ENCODE peak calls at places on chromosomes 2 and 18, in eight cellular contexts. U is NB4; Y is HT-29; M is activated naive CD4-positive, alpha-beta T cell treated with anti-CD3 and anti-CD28 coated beads, Interleukin-2, amount 50 U/mL, for 16 hours; D is HT1080; O is spleen; S is GM23248; T is right cardiac atrium. K is an unnamed sample.

GRCh38 chr2:73776869-73777519 is 2.9 kb downstream of the DUSP11 start:
- DNase-seq in U (no peak), Y (no peak), M (no peak), D (peak; percentile 40), O (no peak), S (peak; percentile 62), T (no peak), K (no peak)

GRCh38 chr18:70288851-70289328 is at the start of gene SOCS6:
- DNase-seq in U (peak; percentile 83), Y (peak; percentile 51), M (no peak), D (peak; percentile 54), O (peak; percentile 86), S (peak; percentile 79), T (peak; percentile 73), K (peak; percentile 89)

GRCh38 chr2:242056026-242056425 is 186.5 kb downstream of the RTP5 start:
- DNase-seq in U (no peak), Y (no peak), M (no peak), D (no peak), O (peak; percentile 29), S (no peak), T (no peak), K (no peak)

GRCh38 chr2:195486987-195487644 is 169.9 kb upstream of the SLC39A10 start:
- DNase-seq in U (peak; percentile 98), Y (peak; percentile 53), M (no peak), D (peak; percentile 87), O (no peak), S (peak; percentile 68), T (no peak), K (no peak)

GRCh38 chr2:42775812-42776211 is 11.9 kb upstream of the OXER1 start:
- DNase-seq in U (no peak), Y (no peak), M (no peak), D (no peak), O (no peak), S (no peak), T (no peak), K (no peak)

GRCh38 chr2:172128484-172128883 is 25.8 kb upstream of the DLX2 start:
- DNase-seq in U (no peak), Y (no peak), M (no peak), D (no peak), O (no peak), S (no peak), T (no peak), K (no peak)

GRCh38 chr2:239865059-239865639 is 160.0 kb downstream of the NDUFA10 start:
- DNase-seq in U (no peak), Y (no peak), M (no peak), D (no peak), O (no peak), S (no peak), T (no peak), K (no peak)

GRCh38 chr2:27370816-27371620 is 602 bp downstream of the SNX17 start:
- DNase-seq in U (peak; percentile 95), Y (peak; percentile 56), M (peak; percentile 35), D (peak; percentile 39), O (no peak), S (peak; percentile 68), T (no peak), K (peak; percentile 59)

GRCh38 chr2:167335627-167336026 is 447.3 kb downstream of the XIRP2 start:
- DNase-seq in U (no peak), Y (no peak), M (no peak), D (peak; percentile 87), O (no peak), S (no peak), T (no peak), K (no peak)

GRCh38 chr2:174337337-174338154 is 2.8 kb downstream of the SP9 start:
- DNase-seq in U (peak; percentile 74), Y (no peak), M (peak; percentile 36), D (no peak), O (peak; percentile 79), S (no peak), T (no peak), K (peak; percentile 70)

GRCh38 chr2:165633431-165633830 is 160.6 kb downstream of the GALNT3 start:
- DNase-seq in U (no peak), Y (no peak), M (no peak), D (no peak), O (no peak), S (no peak), T (no peak), K (no peak)

GRCh38 chr18:49243391-49243790 is 217.1 kb downstream of the DYM start:
- DNase-seq in U (no peak), Y (no peak), M (no peak), D (peak; percentile 17), O (no peak), S (peak; percentile 18), T (no peak), K (no peak)

GRCh38 chr18:39799010-39799409 is 2156.0 kb upstream of the PIK3C3 start:
- DNase-seq in U (no peak), Y (peak; percentile 29), M (no peak), D (peak; percentile 20), O (no peak), S (peak; percentile 53), T (no peak), K (peak; percentile 61)

GRCh38 chr2:136916131-136916530 is 150.8 kb downstream of the THSD7B start:
- DNase-seq in U (no peak), Y (no peak), M (no peak), D (no peak), O (no peak), S (no peak), T (no peak), K (no peak)

GRCh38 chr2:117562654-117563053 is 251.8 kb upstream of the DDX18 start:
- DNase-seq in U (no peak), Y (no peak), M (no peak), D (no peak), O (no peak), S (no peak), T (no peak), K (no peak)

GRCh38 chr2:237859533-237860272 is at the start of gene RAMP1:
- DNase-seq in U (no peak), Y (no peak), M (no peak), D (no peak), O (peak; percentile 71), S (peak; percentile 66), T (no peak), K (peak; percentile 82)

GRCh38 chr2:212005077-212005671 is 533.4 kb downstream of the ERBB4 start:
- DNase-seq in U (peak; percentile 45), Y (peak; percentile 63), M (no peak), D (peak; percentile 46), O (no peak), S (peak; percentile 51), T (no peak), K (peak; percentile 70)

GRCh38 chr2:147844691-147845607 is at the start of gene ACVR2A:
- DNase-seq in U (peak; percentile 52), Y (peak; percentile 65), M (peak; percentile 36), D (peak; percentile 51), O (peak; percentile 82), S (peak; percentile 79), T (peak; percentile 23), K (peak; percentile 64)

GRCh38 chr18:44898536-44898935 is 217.8 kb downstream of the SETBP1 start:
- DNase-seq in U (no peak), Y (no peak), M (no peak), D (no peak), O (no peak), S (no peak), T (no peak), K (peak; percentile 36)

GRCh38 chr2:45009303-45009927 is at the start of gene SIX2:
- DNase-seq in U (peak; percentile 90), Y (peak; percentile 21), M (no peak), D (peak; percentile 98), O (no peak), S (peak; percentile 93), T (peak; percentile 92), K (peak; percentile 99)

GRCh38 chr2:202377308-202377736 is 1.2 kb downstream of the BMPR2 start:
- DNase-seq in U (peak; percentile 66), Y (peak; percentile 48), M (peak; percentile 18), D (peak; percentile 30), O (peak; percentile 86), S (peak; percentile 72), T (peak; percentile 42), K (peak; percentile 59)

GRCh38 chr2:138712212-138712979 is 67.8 kb downstream of the NXPH2 start:
- DNase-seq in U (no peak), Y (no peak), M (no peak), D (peak; percentile 47), O (no peak), S (peak; percentile 29), T (no peak), K (no peak)

GRCh38 chr18:53567935-53568574 is 656.4 kb downstream of the MBD2 start:
- DNase-seq in U (peak; percentile 38), Y (peak; percentile 3), M (no peak), D (peak; percentile 34), O (no peak), S (peak; percentile 50), T (no peak), K (peak; percentile 71)

GRCh38 chr2:47032773-47033101 is 117.1 kb upstream of the MCFD2 start:
- DNase-seq in U (no peak), Y (no peak), M (no peak), D (no peak), O (no peak), S (no peak), T (no peak), K (no peak)

GRCh38 chr2:152200562-152201465 is 25.3 kb upstream of the STAM2 start:
- DNase-seq in U (peak; percentile 79), Y (peak; percentile 68), M (no peak), D (peak; percentile 100), O (no peak), S (peak; percentile 99), T (peak; percentile 96), K (peak; percentile 71)

GRCh38 chr18:32200766-32201165 is 10.9 kb downstream of the MEP1B start:
- DNase-seq in U (no peak), Y (no peak), M (no peak), D (no peak), O (no peak), S (no peak), T (no peak), K (peak; percentile 65)

GRCh38 chr2:898319-898718 is 52.3 kb upstream of the SNTG2 start:
- DNase-seq in U (peak; percentile 42), Y (peak; percentile 21), M (no peak), D (peak; percentile 17), O (no peak), S (no peak), T (no peak), K (no peak)

GRCh38 chr2:174342600-174343342 is 8.0 kb downstream of the SP9 start:
- DNase-seq in U (peak; percentile 64), Y (no peak), M (no peak), D (no peak), O (peak; percentile 78), S (peak; percentile 41), T (no peak), K (peak; percentile 73)